ENCODE peak calls at places on chromosome 4, in four cellular contexts. G, C, D and B are unnamed samples.

GRCh38 chr4:65791111-65791806 is 121.0 kb upstream of the EPHA5 start:
- DNase-seq in C (no peak), G (no peak), D (no peak), B (no peak)

GRCh38 chr4:10121568-10122097 is 5.0 kb upstream of the WDR1 start:
- DNase-seq in G (no peak), C (no peak), D (no peak), B (peak)

GRCh38 chr4:478373-478772 is 20.6 kb downstream of the ZNF721 start:
- DNase-seq in C (no peak), D (no peak), G (no peak), B (no peak)

GRCh38 chr4:168515222-168516011 is 18.6 kb downstream of the PALLD start:
- DNase-seq in C (no peak), G (no peak), D (no peak), B (no peak)

GRCh38 chr4:26746742-26747351 is 113.8 kb upstream of the STIM2 start:
- DNase-seq in C (no peak), D (no peak), G (no peak), B (no peak)

GRCh38 chr4:161496-162284 is 37.4 kb downstream of the ZNF718 start:
- DNase-seq in C (no peak), G (peak), D (no peak), B (no peak)

GRCh38 chr4:65791807-65792308 is 121.6 kb upstream of the EPHA5 start:
- DNase-seq in D (no peak), C (no peak), G (peak), B (no peak)

GRCh38 chr4:15402146-15402545 is 25.7 kb upstream of the C1QTNF7 start:
- DNase-seq in G (no peak), D (no peak), C (no peak), B (no peak)

GRCh38 chr4:146632770-146633470 is 5.8 kb upstream of the POU4F2 start:
- DNase-seq in D (no peak), G (no peak), C (no peak), B (no peak)